ENCODE peak calls at places on chromosomes 16 and 17, in seven cellular contexts. I, M, E, V, O, J and U are unnamed samples.

GRCh38 chr16:89187337-89188063 is 12.8 kb downstream of the SLC22A31 start:
- DNase-seq in I (peak; percentile 38), M (no peak), E (peak; percentile 34), V (peak; percentile 25), O (no peak), J (no peak), U (no peak)

GRCh38 chr17:45123930-45124796 is 8.2 kb downstream of the PLCD3 start:
- DNase-seq in I (peak; percentile 78), M (no peak), E (peak; percentile 90), V (peak; percentile 86), O (no peak), J (no peak), U (no peak)

GRCh38 chr16:51641191-51641765 is 490.2 kb upstream of the SALL1 start:
- DNase-seq in I (no peak), M (no peak), E (no peak), V (no peak), O (no peak), J (no peak), U (no peak)

GRCh38 chr17:38430316-38430715 is 2.1 kb downstream of the ARHGAP23 start:
- DNase-seq in I (no peak), M (no peak), E (no peak), V (peak; percentile 30), O (no peak), J (no peak), U (no peak)

GRCh38 chr16:1713933-1714332 is 7.9 kb downstream of the MAPK8IP3 start:
- DNase-seq in I (no peak), M (no peak), E (no peak), V (no peak), O (no peak), J (no peak), U (no peak)

GRCh38 chr17:15463363-15463762 is 4.1 kb downstream of the CDRT4 start:
- DNase-seq in I (no peak), M (no peak), E (peak; percentile 23), V (peak; percentile 77), O (no peak), J (no peak), U (peak; percentile 6)

GRCh38 chr17:27818311-27819170 is 18.2 kb upstream of the NOS2 start:
- DNase-seq in I (no peak), M (no peak), E (no peak), V (no peak), O (no peak), J (peak; percentile 76), U (no peak)

GRCh38 chr17:79778504-79779087 is 648 bp downstream of the CBX2 start:
- DNase-seq in I (no peak), M (no peak), E (no peak), V (no peak), O (no peak), J (no peak), U (no peak)

GRCh38 chr17:2275722-2276121 is 27.9 kb downstream of the SMG6 start:
- DNase-seq in I (no peak), M (no peak), E (no peak), V (no peak), O (no peak), J (no peak), U (no peak)

GRCh38 chr16:83447560-83447959 is 360.2 kb upstream of the HSBP1 start:
- DNase-seq in I (no peak), M (no peak), E (no peak), V (no peak), O (no peak), J (no peak), U (no peak)

GRCh38 chr17:45948881-45949624 is 50.0 kb upstream of the STH start:
- DNase-seq in I (peak; percentile 33), M (peak; percentile 13), E (peak; percentile 77), V (peak; percentile 49), O (peak; percentile 36), J (peak; percentile 83), U (no peak)

GRCh38 chr16:82630688-82631087 is 3.9 kb downstream of the CDH13 start:
- DNase-seq in I (no peak), M (no peak), E (peak; percentile 46), V (peak; percentile 39), O (no peak), J (no peak), U (no peak)

GRCh38 chr16:53745753-53746258 is 41.9 kb downstream of the FTO start:
- DNase-seq in I (no peak), M (no peak), E (peak; percentile 92), V (peak; percentile 51), O (no peak), J (no peak), U (no peak)

GRCh38 chr17:64083571-64084085 is 46.3 kb downstream of the ERN1 start:
- DNase-seq in I (no peak), M (no peak), E (no peak), V (no peak), O (no peak), J (no peak), U (no peak)

GRCh38 chr17:14211246-14211645 is 25.4 kb downstream of the CDRT15 start:
- DNase-seq in I (no peak), M (no peak), E (no peak), V (no peak), O (no peak), J (no peak), U (no peak)

GRCh38 chr17:8151641-8152111 is 528 bp downstream of the PER1 start:
- DNase-seq in I (no peak), M (no peak), E (peak; percentile 48), V (peak; percentile 84), O (no peak), J (peak; percentile 92), U (no peak)

GRCh38 chr16:3248596-3248995 is 7.8 kb downstream of the MEFV start:
- DNase-seq in I (no peak), M (no peak), E (no peak), V (no peak), O (no peak), J (no peak), U (no peak)

GRCh38 chr17:42554250-42555121 is 1.8 kb downstream of the HSD17B1 start:
- DNase-seq in I (peak; percentile 80), M (peak; percentile 69), E (peak; percentile 87), V (peak; percentile 64), O (peak; percentile 49), J (peak; percentile 92), U (no peak)